ENCODE peak calls at places on chromosomes 12 and 14, in four cellular contexts. F, W, Y and H are unnamed samples.

GRCh38 chr12:131690320-131690719 is 20.6 kb upstream of the SFSWAP start:
- DNase-seq in F (no peak), W (no peak), Y (peak), H (no peak)

GRCh38 chr12:47282206-47282605 is 202.4 kb upstream of the AMIGO2 start:
- DNase-seq in F (no peak), W (peak), Y (no peak), H (peak)

GRCh38 chr14:74835607-74836250 is 40.2 kb downstream of the PROX2 start:
- DNase-seq in F (no peak), W (no peak), Y (no peak), H (no peak)

GRCh38 chr12:46858368-46858767 is 32.6 kb upstream of the SLC38A4 start:
- DNase-seq in F (no peak), W (no peak), Y (no peak), H (no peak)

GRCh38 chr12:13566286-13566685 is 369.8 kb downstream of the EMP1 start:
- DNase-seq in F (no peak), W (no peak), Y (no peak), H (no peak)

GRCh38 chr12:69821441-69822204 is 3.4 kb upstream of the MYRFL start:
- DNase-seq in F (no peak), W (peak), Y (no peak), H (peak)

GRCh38 chr12:69108024-69108423 is 131.3 kb upstream of the CPSF6 start:
- DNase-seq in F (no peak), W (peak), Y (no peak), H (peak)

GRCh38 chr14:68440776-68441175 is 352.1 kb downstream of the ZFP36L1 start:
- DNase-seq in F (no peak), W (peak), Y (no peak), H (no peak)

GRCh38 chr12:46269429-46270241 is 792 bp upstream of the SLC38A1 start:
- DNase-seq in F (peak), W (no peak), Y (peak), H (no peak)

GRCh38 chr12:89448951-89449371 is 75.6 kb downstream of the GALNT4 start:
- DNase-seq in F (no peak), W (peak), Y (no peak), H (no peak)

GRCh38 chr12:54262403-54262925 is 17.5 kb downstream of the CBX5 start:
- DNase-seq in F (no peak), W (peak), Y (no peak), H (peak)

GRCh38 chr14:68552597-68552996 is 240.3 kb downstream of the ZFP36L1 start:
- DNase-seq in F (no peak), W (no peak), Y (no peak), H (peak)

GRCh38 chr14:89457007-89457406 is 40.0 kb upstream of the FOXN3 start:
- DNase-seq in F (no peak), W (no peak), Y (no peak), H (no peak)

GRCh38 chr14:72606879-72607278 is 287.0 kb downstream of the DPF3 start:
- DNase-seq in F (no peak), W (peak), Y (no peak), H (no peak)

GRCh38 chr12:49868449-49868848 is 25.5 kb upstream of the BCDIN3D start:
- DNase-seq in F (no peak), W (no peak), Y (peak), H (peak)

GRCh38 chr14:36582011-36582873 is at the start of gene NKX2-8:
- DNase-seq in F (no peak), W (no peak), Y (no peak), H (no peak)

GRCh38 chr14:102980409-102980810 is 57.9 kb downstream of the AMN start:
- DNase-seq in F (no peak), W (no peak), Y (no peak), H (peak)

GRCh38 chr12:102824218-102824835 is 92.7 kb downstream of the PAH start:
- DNase-seq in F (no peak), W (peak), Y (no peak), H (no peak)

GRCh38 chr12:29780084-29780483 is 3.7 kb downstream of the TMTC1 start:
- DNase-seq in F (no peak), W (no peak), Y (no peak), H (no peak)

GRCh38 chr12:116276433-116277216 is 868 bp downstream of the MED13L start:
- DNase-seq in F (peak), W (peak), Y (peak), H (peak)

GRCh38 chr12:48311313-48311712 is 39.4 kb downstream of the ZNF641 start:
- DNase-seq in F (no peak), W (no peak), Y (no peak), H (no peak)

GRCh38 chr14:74048291-74048690 is 29.1 kb downstream of the BBOF1 start:
- DNase-seq in F (no peak), W (peak), Y (no peak), H (no peak)

GRCh38 chr12:18828483-18828882 is 90.6 kb downstream of the CAPZA3 start:
- DNase-seq in F (no peak), W (no peak), Y (no peak), H (no peak)

GRCh38 chr14:26855051-26855753 is 257.4 kb upstream of the NOVA1 start:
- DNase-seq in F (no peak), W (no peak), Y (no peak), H (peak)

GRCh38 chr14:76753799-76754198 is 7.5 kb upstream of the VASH1 start:
- DNase-seq in F (no peak), W (no peak), Y (no peak), H (no peak)

GRCh38 chr12:19971396-19971802 is 396.9 kb upstream of the PDE3A start:
- DNase-seq in F (no peak), W (no peak), Y (no peak), H (peak)

GRCh38 chr12:66072135-66072534 is 58.4 kb downstream of the LLPH start:
- DNase-seq in F (no peak), W (no peak), Y (no peak), H (no peak)